ENCODE peak calls at places on chromosomes 5 and 9, in nine cellular contexts. L, W, P, D, E, V, M, K and O are unnamed samples.

GRCh38 chr5:77847814-77848290 is 71.7 kb upstream of the TBCA start:
- DNase-seq in L (no peak), W (no peak), P (no peak), D (no peak), E (no peak), V (no peak), M (no peak), K (no peak), O (no peak)

GRCh38 chr9:13787234-13787833 is 507.8 kb upstream of the MPDZ start:
- DNase-seq in L (no peak), W (no peak), P (no peak), D (no peak), E (no peak), V (no peak), M (no peak), K (no peak), O (no peak)

GRCh38 chr5:54538156-54538555 is 20.6 kb downstream of the SNX18 start:
- DNase-seq in L (no peak), W (no peak), P (no peak), D (no peak), E (no peak), V (no peak), M (no peak), K (no peak), O (no peak)

GRCh38 chr5:556909-557441 is 32.7 kb upstream of the SLC9A3 start:
- DNase-seq in L (peak; percentile 34), W (peak; percentile 57), P (no peak), D (no peak), E (no peak), V (no peak), M (no peak), K (peak; percentile 51), O (no peak)

GRCh38 chr9:127667906-127668305 is 38.9 kb upstream of the CFAP157 start:
- DNase-seq in L (no peak), W (no peak), P (no peak), D (no peak), E (no peak), V (no peak), M (no peak), K (no peak), O (no peak)

GRCh38 chr5:108312258-108312657 is 69.6 kb downstream of the FBXL17 start:
- DNase-seq in L (no peak), W (no peak), P (no peak), D (no peak), E (no peak), V (no peak), M (no peak), K (no peak), O (no peak)

GRCh38 chr5:9617739-9618504 is 12.2 kb downstream of the TAS2R1 start:
- DNase-seq in L (no peak), W (no peak), P (no peak), D (no peak), E (no peak), V (no peak), M (no peak), K (no peak), O (no peak)

GRCh38 chr5:33343661-33344327 is 97.0 kb upstream of the TARS1 start:
- DNase-seq in L (no peak), W (no peak), P (no peak), D (peak; percentile 4), E (no peak), V (no peak), M (no peak), K (no peak), O (no peak)

GRCh38 chr5:88888291-88888690 is 5.3 kb upstream of the MEF2C start:
- DNase-seq in L (no peak), W (no peak), P (no peak), D (no peak), E (no peak), V (no peak), M (no peak), K (no peak), O (no peak)

GRCh38 chr5:88888799-88889164 is 5.8 kb upstream of the MEF2C start:
- DNase-seq in L (no peak), W (no peak), P (no peak), D (no peak), E (no peak), V (no peak), M (no peak), K (no peak), O (no peak)

GRCh38 chr5:88886756-88887741 is 4.1 kb upstream of the MEF2C start:
- DNase-seq in L (no peak), W (no peak), P (no peak), D (no peak), E (no peak), V (no peak), M (no peak), K (no peak), O (no peak)

GRCh38 chr5:88890070-88890781 is 7.2 kb upstream of the MEF2C start:
- DNase-seq in L (no peak), W (no peak), P (no peak), D (no peak), E (no peak), V (no peak), M (no peak), K (no peak), O (no peak)

GRCh38 chr5:88889165-88890069 is 6.4 kb upstream of the MEF2C start:
- DNase-seq in L (peak; percentile 86), W (no peak), P (no peak), D (no peak), E (no peak), V (no peak), M (no peak), K (peak; percentile 62), O (peak; percentile 65)
- TF ChIP-seq POLR2AphosphoS5 in L (no peak), W (peak; percentile 32), P (peak; percentile 66), D (no peak), E (no peak), V (no peak), M (no peak), K (no peak), O (no peak)

GRCh38 chr9:92482336-92482735 is at the start of gene ASPN:
- DNase-seq in L (no peak), W (no peak), P (no peak), D (no peak), E (no peak), V (no peak), M (no peak), K (no peak), O (no peak)

GRCh38 chr9:92481029-92481633 is 1.2 kb downstream of the ASPN start:
- DNase-seq in L (no peak), W (no peak), P (no peak), D (no peak), E (peak; percentile 49), V (no peak), M (no peak), K (no peak), O (no peak)

GRCh38 chr9:92486371-92486770 is 4.1 kb upstream of the ASPN start:
- DNase-seq in L (no peak), W (no peak), P (no peak), D (no peak), E (peak; percentile 36), V (no peak), M (no peak), K (no peak), O (no peak)

GRCh38 chr9:92483896-92484545 is 1.7 kb upstream of the ASPN start:
- DNase-seq in L (no peak), W (no peak), P (no peak), D (no peak), E (no peak), V (no peak), M (no peak), K (no peak), O (no peak)

DNA sequence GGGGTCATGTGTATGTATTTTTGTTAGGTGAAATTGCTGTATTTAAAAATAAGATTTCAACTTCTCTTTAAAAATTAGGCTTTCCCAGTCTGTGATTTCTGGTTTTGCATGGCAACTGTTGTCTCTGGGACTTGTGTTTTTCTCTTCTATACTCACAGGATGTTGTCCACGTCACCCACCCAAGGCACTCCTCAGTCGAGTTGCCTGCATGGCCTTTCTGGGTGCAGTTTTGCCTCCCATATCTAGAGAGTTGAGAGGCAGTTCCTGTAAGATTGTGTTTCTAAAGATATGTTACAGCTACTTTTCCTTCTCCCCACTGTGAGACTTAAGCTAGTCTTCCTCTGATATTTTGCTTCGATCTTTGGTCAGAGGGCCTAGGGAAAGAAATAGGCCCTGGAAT is 2.3 kb upstream of the ASPN start:
- DNase-seq in L (no peak), W (no peak), P (no peak), D (no peak), E (no peak), V (no peak), M (no peak), K (no peak), O (no peak)
- H3K27ac ChIP-seq in L (peak overlapping the region; percentile 78), W (peak overlapping the region; percentile 16), P (no peak overlapping the region), D (no peak overlapping the region), E (no peak overlapping the region), V (no peak overlapping the region), M (no peak overlapping the region), K (no peak overlapping the region), O (no peak overlapping the region)

GRCh38 chr5:124652892-124653441 is 93.5 kb downstream of the ZNF608 start:
- DNase-seq in L (no peak), W (no peak), P (no peak), D (no peak), E (no peak), V (no peak), M (no peak), K (no peak), O (no peak)

GRCh38 chr5:124654418-124654817 is 92.0 kb downstream of the ZNF608 start:
- DNase-seq in L (no peak), W (no peak), P (no peak), D (no peak), E (peak; percentile 81), V (no peak), M (no peak), K (no peak), O (no peak)

GRCh38 chr5:124655211-124655880 is 91.1 kb downstream of the ZNF608 start:
- DNase-seq in L (no peak), W (no peak), P (no peak), D (no peak), E (no peak), V (no peak), M (no peak), K (no peak), O (no peak)

GRCh38 chr5:124658867-124659557 is 87.4 kb downstream of the ZNF608 start:
- DNase-seq in L (no peak), W (no peak), P (no peak), D (no peak), E (peak; percentile 61), V (no peak), M (no peak), K (no peak), O (no peak)

DNA sequence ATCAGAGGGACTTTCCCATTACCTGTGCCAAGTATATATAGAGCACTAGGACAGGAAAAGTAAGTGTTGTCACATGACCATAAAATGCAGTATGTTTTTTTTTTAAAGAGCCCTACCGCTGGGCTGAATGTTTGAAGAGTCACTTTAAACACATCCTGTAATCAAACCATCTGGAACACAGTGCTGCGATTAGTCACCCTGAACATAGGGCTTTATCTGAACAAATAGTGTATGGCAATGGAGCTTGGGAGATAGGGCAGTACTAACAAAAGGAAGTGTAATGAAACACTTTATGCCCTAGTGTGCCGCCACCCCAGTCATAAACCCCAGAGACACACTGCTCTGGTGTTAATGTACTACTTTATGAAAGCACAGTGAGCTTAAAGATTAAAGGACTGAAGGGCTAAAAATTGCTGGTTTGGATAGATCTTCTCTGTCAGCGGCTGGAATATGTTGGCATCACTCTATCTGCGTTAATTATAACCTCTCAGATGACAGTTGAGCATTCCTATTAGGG is 90.4 kb downstream of the ZNF608 start:
- DNase-seq in L (no peak), W (peak; percentile 70), P (no peak), D (peak; percentile 78), E (peak; percentile 90), V (no peak), M (peak; percentile 73), K (peak; percentile 80), O (no peak)
- TF ChIP-seq POLR2AphosphoS5 in L (no peak), W (peak; percentile 22), P (no peak), D (no peak), E (peak; percentile 84), V (no peak), M (peak; percentile 90), K (no peak), O (no peak)

GRCh38 chr9:134217431-134218210 is 53.3 kb upstream of the RNU6ATAC start:
- DNase-seq in L (peak; percentile 46), W (no peak), P (no peak), D (peak; percentile 24), E (peak; percentile 56), V (peak; percentile 26), M (no peak), K (no peak), O (no peak)
- H3K27ac ChIP-seq in L (no peak overlapping the region), W (no peak overlapping the region), P (no peak overlapping the region), D (no peak overlapping the region), E (no peak overlapping the region), V (no peak overlapping the region), M (no peak overlapping the region), K (no peak overlapping the region), O (no peak overlapping the region)